ENCODE peak calls at places on chromosomes 7 and 10, in eight cellular contexts. One of them, this sample, is unnamed.

GRCh38 chr7:14294637-14295036 is 305.2 kb upstream of the ETV1 start:
- DNase-seq in stimulated activated CD4-positive, alpha-beta T cell treated with anti-CD3 and anti-CD28 coated beads, Interleukin-12 subunit alpha, Interleukin-12 subunit beta, amount 100 ng/mL, for 48 hours: no peak
- DNase-seq in NCI-H69: no peak
- DNase-seq in lung microvascular endothelial cell: no peak
- DNase-seq in colonic mucosa: no peak
- DNase-seq in GM23248: no peak
- DNase-seq in glutamatergic neuron: no peak
- DNase-seq in HEK293T: no peak
- DNase-seq in this sample: no peak

GRCh38 chr10:114138581-114138980 is 35.4 kb downstream of the CCDC186 start:
- DNase-seq in stimulated activated CD4-positive, alpha-beta T cell treated with anti-CD3 and anti-CD28 coated beads, Interleukin-12 subunit alpha, Interleukin-12 subunit beta, amount 100 ng/mL, for 48 hours: no peak
- DNase-seq in NCI-H69: no peak
- DNase-seq in lung microvascular endothelial cell: peak; percentile 30
- DNase-seq in colonic mucosa: no peak
- DNase-seq in GM23248: no peak
- DNase-seq in glutamatergic neuron: no peak
- DNase-seq in HEK293T: no peak
- DNase-seq in this sample: no peak

GRCh38 chr10:62386401-62387320 is 12.5 kb downstream of the ZNF365 start:
- DNase-seq in stimulated activated CD4-positive, alpha-beta T cell treated with anti-CD3 and anti-CD28 coated beads, Interleukin-12 subunit alpha, Interleukin-12 subunit beta, amount 100 ng/mL, for 48 hours: no peak
- DNase-seq in NCI-H69: peak; percentile 1
- DNase-seq in lung microvascular endothelial cell: no peak
- DNase-seq in colonic mucosa: no peak
- DNase-seq in GM23248: peak; percentile 90
- DNase-seq in glutamatergic neuron: no peak
- DNase-seq in HEK293T: no peak
- DNase-seq in this sample: no peak

GRCh38 chr10:43707755-43708154 is 59.1 kb upstream of the ZNF32 start:
- DNase-seq in stimulated activated CD4-positive, alpha-beta T cell treated with anti-CD3 and anti-CD28 coated beads, Interleukin-12 subunit alpha, Interleukin-12 subunit beta, amount 100 ng/mL, for 48 hours: no peak
- DNase-seq in NCI-H69: no peak
- DNase-seq in lung microvascular endothelial cell: peak; percentile 71
- DNase-seq in colonic mucosa: no peak
- DNase-seq in GM23248: peak; percentile 14
- DNase-seq in glutamatergic neuron: no peak
- DNase-seq in HEK293T: no peak
- DNase-seq in this sample: peak; percentile 73

GRCh38 chr10:91613411-91614253 is 19.2 kb downstream of the PPP1R3C start:
- DNase-seq in stimulated activated CD4-positive, alpha-beta T cell treated with anti-CD3 and anti-CD28 coated beads, Interleukin-12 subunit alpha, Interleukin-12 subunit beta, amount 100 ng/mL, for 48 hours: no peak
- DNase-seq in NCI-H69: peak; percentile 6
- DNase-seq in lung microvascular endothelial cell: peak; percentile 46
- DNase-seq in colonic mucosa: no peak
- DNase-seq in GM23248: peak; percentile 97
- DNase-seq in glutamatergic neuron: no peak
- DNase-seq in HEK293T: no peak
- DNase-seq in this sample: no peak

GRCh38 chr7:123643495-123644428 is 11.9 kb upstream of the LMOD2 start:
- DNase-seq in stimulated activated CD4-positive, alpha-beta T cell treated with anti-CD3 and anti-CD28 coated beads, Interleukin-12 subunit alpha, Interleukin-12 subunit beta, amount 100 ng/mL, for 48 hours: no peak
- DNase-seq in NCI-H69: peak; percentile 96
- DNase-seq in lung microvascular endothelial cell: peak; percentile 88
- DNase-seq in colonic mucosa: no peak
- DNase-seq in GM23248: peak; percentile 71
- DNase-seq in glutamatergic neuron: no peak
- DNase-seq in HEK293T: peak; percentile 63
- DNase-seq in this sample: no peak

GRCh38 chr7:46969303-46970130 is 612.4 kb downstream of the TNS3 start:
- DNase-seq in stimulated activated CD4-positive, alpha-beta T cell treated with anti-CD3 and anti-CD28 coated beads, Interleukin-12 subunit alpha, Interleukin-12 subunit beta, amount 100 ng/mL, for 48 hours: no peak
- DNase-seq in NCI-H69: no peak
- DNase-seq in lung microvascular endothelial cell: no peak
- DNase-seq in colonic mucosa: peak; percentile 68
- DNase-seq in GM23248: peak; percentile 82
- DNase-seq in glutamatergic neuron: no peak
- DNase-seq in HEK293T: no peak
- DNase-seq in this sample: no peak

GRCh38 chr10:24012249-24012803 is 196.6 kb upstream of the KIAA1217 start:
- DNase-seq in stimulated activated CD4-positive, alpha-beta T cell treated with anti-CD3 and anti-CD28 coated beads, Interleukin-12 subunit alpha, Interleukin-12 subunit beta, amount 100 ng/mL, for 48 hours: no peak
- DNase-seq in NCI-H69: no peak
- DNase-seq in lung microvascular endothelial cell: no peak
- DNase-seq in colonic mucosa: no peak
- DNase-seq in GM23248: no peak
- DNase-seq in glutamatergic neuron: no peak
- DNase-seq in HEK293T: no peak
- DNase-seq in this sample: no peak

GRCh38 chr7:156783864-156784263 is 109.1 kb downstream of the LMBR1 start:
- DNase-seq in stimulated activated CD4-positive, alpha-beta T cell treated with anti-CD3 and anti-CD28 coated beads, Interleukin-12 subunit alpha, Interleukin-12 subunit beta, amount 100 ng/mL, for 48 hours: no peak
- DNase-seq in NCI-H69: no peak
- DNase-seq in lung microvascular endothelial cell: no peak
- DNase-seq in colonic mucosa: no peak
- DNase-seq in GM23248: peak; percentile 8
- DNase-seq in glutamatergic neuron: no peak
- DNase-seq in HEK293T: no peak
- DNase-seq in this sample: no peak

GRCh38 chr7:22983257-22983855 is 30.6 kb downstream of the HYCC1 start:
- DNase-seq in stimulated activated CD4-positive, alpha-beta T cell treated with anti-CD3 and anti-CD28 coated beads, Interleukin-12 subunit alpha, Interleukin-12 subunit beta, amount 100 ng/mL, for 48 hours: no peak
- DNase-seq in NCI-H69: no peak
- DNase-seq in lung microvascular endothelial cell: no peak
- DNase-seq in colonic mucosa: no peak
- DNase-seq in GM23248: peak; percentile 67
- DNase-seq in glutamatergic neuron: no peak
- DNase-seq in HEK293T: no peak
- DNase-seq in this sample: no peak

GRCh38 chr10:69786791-69787190 is 14.9 kb upstream of the COL13A1 start:
- DNase-seq in stimulated activated CD4-positive, alpha-beta T cell treated with anti-CD3 and anti-CD28 coated beads, Interleukin-12 subunit alpha, Interleukin-12 subunit beta, amount 100 ng/mL, for 48 hours: no peak
- DNase-seq in NCI-H69: no peak
- DNase-seq in lung microvascular endothelial cell: peak; percentile 65
- DNase-seq in colonic mucosa: no peak
- DNase-seq in GM23248: peak; percentile 67
- DNase-seq in glutamatergic neuron: no peak
- DNase-seq in HEK293T: peak; percentile 27
- DNase-seq in this sample: no peak

GRCh38 chr7:117051808-117052207 is 98.5 kb downstream of the ST7 start:
- DNase-seq in stimulated activated CD4-positive, alpha-beta T cell treated with anti-CD3 and anti-CD28 coated beads, Interleukin-12 subunit alpha, Interleukin-12 subunit beta, amount 100 ng/mL, for 48 hours: no peak
- DNase-seq in NCI-H69: no peak
- DNase-seq in lung microvascular endothelial cell: no peak
- DNase-seq in colonic mucosa: no peak
- DNase-seq in GM23248: no peak
- DNase-seq in glutamatergic neuron: no peak
- DNase-seq in HEK293T: no peak
- DNase-seq in this sample: no peak

GRCh38 chr10:23402856-23403255 is 36.0 kb upstream of the OTUD1 start:
- DNase-seq in stimulated activated CD4-positive, alpha-beta T cell treated with anti-CD3 and anti-CD28 coated beads, Interleukin-12 subunit alpha, Interleukin-12 subunit beta, amount 100 ng/mL, for 48 hours: no peak
- DNase-seq in NCI-H69: no peak
- DNase-seq in lung microvascular endothelial cell: no peak
- DNase-seq in colonic mucosa: no peak
- DNase-seq in GM23248: no peak
- DNase-seq in glutamatergic neuron: no peak
- DNase-seq in HEK293T: no peak
- DNase-seq in this sample: no peak

GRCh38 chr10:3398825-3399646 is 226.5 kb upstream of the PITRM1 start:
- DNase-seq in stimulated activated CD4-positive, alpha-beta T cell treated with anti-CD3 and anti-CD28 coated beads, Interleukin-12 subunit alpha, Interleukin-12 subunit beta, amount 100 ng/mL, for 48 hours: no peak
- DNase-seq in NCI-H69: no peak
- DNase-seq in lung microvascular endothelial cell: peak; percentile 96
- DNase-seq in colonic mucosa: no peak
- DNase-seq in GM23248: peak; percentile 56
- DNase-seq in glutamatergic neuron: no peak
- DNase-seq in HEK293T: no peak
- DNase-seq in this sample: no peak

GRCh38 chr7:23713285-23714235 is 3.5 kb downstream of the STK31 start:
- DNase-seq in stimulated activated CD4-positive, alpha-beta T cell treated with anti-CD3 and anti-CD28 coated beads, Interleukin-12 subunit alpha, Interleukin-12 subunit beta, amount 100 ng/mL, for 48 hours: no peak
- DNase-seq in NCI-H69: no peak
- DNase-seq in lung microvascular endothelial cell: no peak
- DNase-seq in colonic mucosa: no peak
- DNase-seq in GM23248: peak; percentile 88
- DNase-seq in glutamatergic neuron: no peak
- DNase-seq in HEK293T: no peak
- DNase-seq in this sample: no peak

GRCh38 chr10:129502448-129502847 is 35.4 kb downstream of the MGMT start:
- DNase-seq in stimulated activated CD4-positive, alpha-beta T cell treated with anti-CD3 and anti-CD28 coated beads, Interleukin-12 subunit alpha, Interleukin-12 subunit beta, amount 100 ng/mL, for 48 hours: no peak
- DNase-seq in NCI-H69: no peak
- DNase-seq in lung microvascular endothelial cell: no peak
- DNase-seq in colonic mucosa: no peak
- DNase-seq in GM23248: no peak
- DNase-seq in glutamatergic neuron: no peak
- DNase-seq in HEK293T: no peak
- DNase-seq in this sample: no peak

GRCh38 chr7:116786791-116787443 is 75.5 kb upstream of the CAPZA2 start:
- DNase-seq in stimulated activated CD4-positive, alpha-beta T cell treated with anti-CD3 and anti-CD28 coated beads, Interleukin-12 subunit alpha, Interleukin-12 subunit beta, amount 100 ng/mL, for 48 hours: no peak
- DNase-seq in NCI-H69: peak; percentile 47
- DNase-seq in lung microvascular endothelial cell: peak; percentile 45
- DNase-seq in colonic mucosa: no peak
- DNase-seq in GM23248: peak; percentile 51
- DNase-seq in glutamatergic neuron: no peak
- DNase-seq in HEK293T: peak; percentile 17
- DNase-seq in this sample: no peak

GRCh38 chr10:63614371-63614891 is 93.2 kb downstream of the REEP3 start:
- DNase-seq in stimulated activated CD4-positive, alpha-beta T cell treated with anti-CD3 and anti-CD28 coated beads, Interleukin-12 subunit alpha, Interleukin-12 subunit beta, amount 100 ng/mL, for 48 hours: no peak
- DNase-seq in NCI-H69: peak; percentile 49
- DNase-seq in lung microvascular endothelial cell: no peak
- DNase-seq in colonic mucosa: no peak
- DNase-seq in GM23248: peak; percentile 44
- DNase-seq in glutamatergic neuron: peak; percentile 28
- DNase-seq in HEK293T: no peak
- DNase-seq in this sample: no peak

GRCh38 chr7:21076054-21076453 is 289.4 kb upstream of the SP8 start:
- DNase-seq in stimulated activated CD4-positive, alpha-beta T cell treated with anti-CD3 and anti-CD28 coated beads, Interleukin-12 subunit alpha, Interleukin-12 subunit beta, amount 100 ng/mL, for 48 hours: no peak
- DNase-seq in NCI-H69: peak; percentile 99
- DNase-seq in lung microvascular endothelial cell: no peak
- DNase-seq in colonic mucosa: peak; percentile 83
- DNase-seq in GM23248: no peak
- DNase-seq in glutamatergic neuron: no peak
- DNase-seq in HEK293T: peak; percentile 38
- DNase-seq in this sample: no peak

GRCh38 chr10:62130948-62131347 is 137.7 kb downstream of the RTKN2 start:
- DNase-seq in stimulated activated CD4-positive, alpha-beta T cell treated with anti-CD3 and anti-CD28 coated beads, Interleukin-12 subunit alpha, Interleukin-12 subunit beta, amount 100 ng/mL, for 48 hours: no peak
- DNase-seq in NCI-H69: no peak
- DNase-seq in lung microvascular endothelial cell: peak; percentile 52
- DNase-seq in colonic mucosa: no peak
- DNase-seq in GM23248: peak; percentile 91
- DNase-seq in glutamatergic neuron: no peak
- DNase-seq in HEK293T: no peak
- DNase-seq in this sample: no peak

This sample was measured in Right ventricle myocardium inferior.